ENCODE peak calls at places on chromosomes 5 and 9, in eight cellular contexts. D, F, X, A, Z, U, S and H are unnamed samples.

GRCh38 chr5:93247126-93247525 is 333.9 kb downstream of the NR2F1-AS1 start:
- DNase-seq in D (no peak), F (no peak), X (no peak), A (no peak), Z (no peak), U (no peak), S (no peak), H (no peak)

GRCh38 chr5:179115307-179115706 is 55.1 kb downstream of the ZNF354C start:
- DNase-seq in D (no peak), F (no peak), X (no peak), A (no peak), Z (no peak), U (no peak), S (no peak), H (no peak)

GRCh38 chr9:93133641-93134017 is 422 bp downstream of the NINJ1 start:
- DNase-seq in D (no peak), F (peak), X (peak), A (peak), Z (peak), U (peak), S (peak), H (no peak)

GRCh38 chr9:101443358-101443757 is 7.8 kb upstream of the ALDOB start:
- DNase-seq in D (no peak), F (no peak), X (no peak), A (no peak), Z (no peak), U (no peak), S (no peak), H (no peak)

GRCh38 chr9:112439825-112440224 is 46.8 kb upstream of the KIAA1958 start:
- DNase-seq in D (no peak), F (no peak), X (no peak), A (no peak), Z (no peak), U (no peak), S (no peak), H (no peak)

GRCh38 chr5:7910738-7911428 is 41.9 kb downstream of the MTRR start:
- DNase-seq in D (no peak), F (no peak), X (no peak), A (no peak), Z (no peak), U (no peak), S (no peak), H (no peak)

GRCh38 chr9:38423939-38424843 is at the start of gene IGFBPL1:
- DNase-seq in D (no peak), F (no peak), X (no peak), A (peak), Z (no peak), U (no peak), S (no peak), H (no peak)

GRCh38 chr9:33737811-33738606 is 57.4 kb upstream of the PRSS3 start:
- DNase-seq in D (no peak), F (peak), X (peak), A (no peak), Z (peak), U (no peak), S (peak), H (no peak)

GRCh38 chr9:116271991-116272390 is 118.4 kb downstream of the PAPPA start:
- DNase-seq in D (no peak), F (no peak), X (no peak), A (no peak), Z (no peak), U (no peak), S (no peak), H (no peak)

GRCh38 chr5:1437452-1437851 is 7.8 kb downstream of the SLC6A3 start:
- DNase-seq in D (no peak), F (peak), X (peak), A (no peak), Z (no peak), U (no peak), S (peak), H (no peak)

GRCh38 chr5:59430066-59430702 is 463.3 kb downstream of the PDE4D start:
- DNase-seq in D (no peak), F (no peak), X (no peak), A (no peak), Z (no peak), U (no peak), S (no peak), H (no peak)

GRCh38 chr9:113956901-113957777 is 81.0 kb downstream of the ZNF618 start:
- DNase-seq in D (no peak), F (no peak), X (peak), A (no peak), Z (no peak), U (no peak), S (peak), H (no peak)

GRCh38 chr9:126452036-126452595 is 125.5 kb downstream of the MVB12B start:
- DNase-seq in D (no peak), F (no peak), X (no peak), A (no peak), Z (no peak), U (no peak), S (no peak), H (no peak)

GRCh38 chr5:34603378-34603777 is 52.8 kb upstream of the RAI14 start:
- DNase-seq in D (no peak), F (no peak), X (no peak), A (no peak), Z (no peak), U (no peak), S (no peak), H (no peak)

GRCh38 chr9:79667716-79668458 is 96.1 kb downstream of the TLE4 start:
- DNase-seq in D (no peak), F (no peak), X (no peak), A (no peak), Z (no peak), U (no peak), S (no peak), H (no peak)

GRCh38 chr9:21070171-21070571 is 7.6 kb downstream of the IFNB1 start:
- DNase-seq in D (no peak), F (no peak), X (peak), A (no peak), Z (peak), U (peak), S (peak), H (peak)

GRCh38 chr5:4630031-4630430 is 510.1 kb upstream of the ADAMTS16 start:
- DNase-seq in D (no peak), F (no peak), X (no peak), A (no peak), Z (no peak), U (no peak), S (no peak), H (no peak)

GRCh38 chr9:98158071-98158791 is 34.2 kb downstream of the CORO2A start:
- DNase-seq in D (no peak), F (peak), X (no peak), A (no peak), Z (no peak), U (no peak), S (no peak), H (no peak)

GRCh38 chr9:34957492-34958410 is at the start of gene PHF24:
- DNase-seq in D (no peak), F (no peak), X (no peak), A (no peak), Z (no peak), U (no peak), S (no peak), H (no peak)

GRCh38 chr5:159917919-159918487 is 1.7 kb downstream of the ADRA1B start:
- DNase-seq in D (no peak), F (no peak), X (no peak), A (no peak), Z (no peak), U (no peak), S (no peak), H (no peak)

GRCh38 chr9:125439434-125440272 is 178.0 kb downstream of the GAPVD1 start:
- DNase-seq in D (no peak), F (no peak), X (no peak), A (no peak), Z (no peak), U (no peak), S (no peak), H (no peak)

GRCh38 chr5:123438902-123439301 is 15.7 kb upstream of the CEP120 start:
- DNase-seq in D (no peak), F (peak), X (no peak), A (no peak), Z (no peak), U (no peak), S (no peak), H (no peak)

GRCh38 chr5:147373328-147373727 is 136.5 kb downstream of the DPYSL3 start:
- DNase-seq in D (no peak), F (no peak), X (no peak), A (no peak), Z (no peak), U (no peak), S (no peak), H (no peak)

GRCh38 chr5:142353093-142353472 is 28.3 kb upstream of the SPRY4 start:
- DNase-seq in D (no peak), F (no peak), X (no peak), A (no peak), Z (no peak), U (no peak), S (no peak), H (no peak)

GRCh38 chr5:73311291-73312110 is 137.1 kb downstream of the FOXD1 start:
- DNase-seq in D (no peak), F (no peak), X (peak), A (no peak), Z (no peak), U (peak), S (peak), H (peak)

GRCh38 chr9:98010450-98010849 is 27.3 kb downstream of the ANP32B start:
- DNase-seq in D (no peak), F (peak), X (no peak), A (peak), Z (no peak), U (no peak), S (peak), H (no peak)

GRCh38 chr5:26486631-26487030 is 551.8 kb downstream of the CDH9 start:
- DNase-seq in D (no peak), F (no peak), X (no peak), A (no peak), Z (no peak), U (no peak), S (no peak), H (no peak)

GRCh38 chr5:16935271-16936149 is 578 bp downstream of the MYO10 start:
- DNase-seq in D (no peak), F (peak), X (no peak), A (peak), Z (no peak), U (peak), S (no peak), H (no peak)

GRCh38 chr5:58156977-58157701 is 302.7 kb downstream of the PLK2 start:
- DNase-seq in D (no peak), F (no peak), X (no peak), A (no peak), Z (no peak), U (no peak), S (peak), H (no peak)

GRCh38 chr9:20592673-20593072 is 29.6 kb downstream of the MLLT3 start:
- DNase-seq in D (no peak), F (no peak), X (no peak), A (no peak), Z (no peak), U (no peak), S (peak), H (no peak)

GRCh38 chr5:51226420-51226735 is 156.9 kb upstream of the ISL1 start:
- DNase-seq in D (no peak), F (no peak), X (no peak), A (no peak), Z (no peak), U (no peak), S (no peak), H (no peak)

GRCh38 chr5:134503937-134504437 is 21.5 kb upstream of the JADE2 start:
- DNase-seq in D (no peak), F (no peak), X (no peak), A (no peak), Z (no peak), U (no peak), S (no peak), H (no peak)

GRCh38 chr9:84230355-84231136 is 110.0 kb downstream of the SLC28A3 start:
- DNase-seq in D (no peak), F (no peak), X (no peak), A (no peak), Z (no peak), U (no peak), S (peak), H (no peak)

GRCh38 chr9:35306281-35306680 is 144.5 kb downstream of the UNC13B start:
- DNase-seq in D (no peak), F (no peak), X (no peak), A (no peak), Z (no peak), U (no peak), S (no peak), H (no peak)

GRCh38 chr5:97167435-97167834 is 15.6 kb downstream of the RIOK2 start:
- DNase-seq in D (no peak), F (no peak), X (no peak), A (peak), Z (no peak), U (no peak), S (no peak), H (no peak)

GRCh38 chr5:149268928-149269557 is 2.6 kb upstream of the AFAP1L1 start:
- DNase-seq in D (no peak), F (no peak), X (peak), A (peak), Z (peak), U (no peak), S (peak), H (no peak)